ENCODE peak calls at places on chromosomes 16 and 17, in four cellular contexts. H is anterior cingulate cortex; V is RCC 7860; G is activated CD4-positive, alpha-beta T cell treated with anti-CD3 and anti-CD28 coated beads for 36 hours. K is an unnamed sample.

GRCh38 chr17:40106760-40107265 is 6.4 kb upstream of the NR1D1 start:
- DNase-seq in H (peak), G (no peak), V (no peak), K (no peak)

GRCh38 chr17:77570565-77570898 is 388.0 kb upstream of the TNRC6C start:
- DNase-seq in G (no peak), H (no peak), V (no peak), K (no peak)

GRCh38 chr16:68365167-68365817 is 54.5 kb downstream of the PRMT7 start:
- DNase-seq in G (no peak), H (peak), V (peak), K (no peak)

GRCh38 chr17:20920813-20921199 is 122.0 kb downstream of the USP22 start:
- DNase-seq in G (no peak), V (no peak), H (no peak), K (no peak)

GRCh38 chr16:57551057-57551456 is 8.6 kb downstream of the ADGRG5 start:
- DNase-seq in G (no peak), H (no peak), V (no peak), K (no peak)

GRCh38 chr17:45293413-45294211 is 23.2 kb downstream of the MAP3K14 start:
- DNase-seq in V (peak), G (peak), H (peak), K (no peak)

GRCh38 chr17:37752482-37752881 is 7.6 kb upstream of the HNF1B start:
- DNase-seq in V (peak), G (no peak), H (no peak), K (no peak)

GRCh38 chr16:2270070-2270462 is 2.1 kb upstream of the RNPS1 start:
- DNase-seq in V (no peak), H (no peak), G (no peak), K (no peak)

GRCh38 chr16:21263640-21264211 is 14.4 kb downstream of the CRYM start:
- DNase-seq in G (no peak), V (peak), H (no peak), K (no peak)

GRCh38 chr17:28466521-28467048 is 6.9 kb upstream of the SLC13A2 start:
- DNase-seq in G (no peak), V (no peak), H (no peak), K (peak)

GRCh38 chr16:62225675-62226074 is 189.4 kb upstream of the CDH8 start:
- DNase-seq in G (peak), V (peak), H (peak), K (peak)

GRCh38 chr17:57853695-57854094 is 3.9 kb upstream of the MRPS23 start:
- DNase-seq in H (no peak), V (no peak), G (no peak), K (no peak)

GRCh38 chr17:77834170-77835115 is 124.1 kb upstream of the TNRC6C start:
- DNase-seq in H (peak), G (peak), V (peak), K (peak)

GRCh38 chr17:41549596-41550039 is 21.5 kb upstream of the KRT19 start:
- DNase-seq in V (no peak), H (no peak), G (no peak), K (no peak)

GRCh38 chr16:57544129-57544653 is 1.7 kb downstream of the ADGRG5 start:
- DNase-seq in V (no peak), H (no peak), G (peak), K (no peak)

GRCh38 chr16:17476414-17477259 is 5.9 kb upstream of the XYLT1 start:
- DNase-seq in G (peak), V (peak), H (peak), K (peak)

GRCh38 chr16:31125844-31126243 is 8.4 kb downstream of the KAT8 start:
- DNase-seq in V (no peak), G (no peak), H (no peak), K (no peak)

GRCh38 chr17:76584427-76585047 is 1.1 kb downstream of the ST6GALNAC2 start:
- DNase-seq in G (no peak), V (no peak), H (no peak), K (no peak)

GRCh38 chr16:19879241-19879792 is 5.3 kb downstream of the GPRC5B start:
- DNase-seq in G (no peak), H (peak), V (no peak), K (peak)

GRCh38 chr16:53821487-53821886 is 117.5 kb downstream of the FTO start:
- DNase-seq in H (no peak), G (no peak), V (peak), K (no peak)

GRCh38 chr17:50638851-50639767 is 4.4 kb downstream of the ABCC3 start:
- DNase-seq in V (peak), G (no peak), H (peak), K (peak)

GRCh38 chr16:58054289-58054688 is 28.7 kb downstream of the MMP15 start:
- DNase-seq in G (peak), V (no peak), H (no peak), K (no peak)

GRCh38 chr17:11651089-11651488 is 52.8 kb downstream of the DNAH9 start:
- DNase-seq in G (no peak), V (no peak), H (no peak), K (no peak)

GRCh38 chr16:67234180-67234597 is 7.3 kb downstream of the TMEM208 start:
- DNase-seq in G (no peak), H (no peak), V (no peak), K (no peak)

GRCh38 chr17:35286120-35286781 is 43.4 kb downstream of the SLFN5 start:
- DNase-seq in G (peak), V (no peak), H (no peak), K (no peak)

GRCh38 chr17:66964083-66964771 is at the start of gene CACNG4:
- DNase-seq in V (no peak), H (peak), G (no peak), K (peak)

GRCh38 chr16:48535831-48536599 is 74.0 kb downstream of the N4BP1 start:
- DNase-seq in G (peak), V (no peak), H (peak), K (no peak)

GRCh38 chr16:11799509-11800384 is 2.7 kb upstream of the ZC3H7A start:
- DNase-seq in V (no peak), H (no peak), G (peak), K (no peak)

K was measured in Caco-2.